ENCODE peak calls at places on chromosomes 5 and 9, in seven cellular contexts. N, D, G, Y, V, K and W are unnamed samples.
A peak's percentile ranks its signal among the peaks of the same experiment; 100 is the strongest.

GRCh38 chr9:126390923-126391322 is 64.3 kb downstream of the MVB12B start:
- DNase-seq in N (no peak), D (no peak), G (no peak), Y (no peak), V (no peak), K (no peak), W (no peak)

GRCh38 chr5:514673-515072 is 9.6 kb downstream of the SLC9A3 start:
- DNase-seq in N (no peak), D (no peak), G (no peak), Y (no peak), V (no peak), K (no peak), W (no peak)

GRCh38 chr9:88583901-88584596 is 49.1 kb downstream of the NXNL2 start:
- DNase-seq in N (no peak), D (peak; percentile 47), G (no peak), Y (peak; percentile 57), V (no peak), K (peak; percentile 90), W (peak; percentile 65)

GRCh38 chr5:173882632-173883031 is 5.5 kb upstream of the CPEB4 start:
- DNase-seq in N (no peak), D (peak; percentile 61), G (no peak), Y (no peak), V (no peak), K (peak; percentile 46), W (no peak)

GRCh38 chr9:133286523-133286922 is 11.5 kb upstream of the ABO start:
- DNase-seq in N (no peak), D (no peak), G (no peak), Y (no peak), V (no peak), K (no peak), W (no peak)

GRCh38 chr9:5326893-5327548 is 12.7 kb downstream of the RLN1 start:
- DNase-seq in N (peak; percentile 18), D (no peak), G (no peak), Y (no peak), V (no peak), K (no peak), W (no peak)

GRCh38 chr5:45279109-45279508 is 417.1 kb downstream of the HCN1 start:
- DNase-seq in N (no peak), D (peak; percentile 83), G (no peak), Y (no peak), V (peak; percentile 9), K (no peak), W (no peak)

GRCh38 chr5:166102947-166103346 is 2188.5 kb upstream of the WWC1 start:
- DNase-seq in N (no peak), D (peak; percentile 4), G (no peak), Y (no peak), V (no peak), K (no peak), W (no peak)

GRCh38 chr5:175692235-175692995 is 34.5 kb downstream of the HRH2 start:
- DNase-seq in N (no peak), D (no peak), G (no peak), Y (no peak), V (peak; percentile 5), K (no peak), W (no peak)

GRCh38 chr9:127159949-127160610 is 37.6 kb upstream of the ANGPTL2 start:
- DNase-seq in N (no peak), D (no peak), G (no peak), Y (no peak), V (no peak), K (no peak), W (no peak)

GRCh38 chr9:123033864-123034598 is 564 bp downstream of the GPR21 start:
- DNase-seq in N (no peak), D (no peak), G (no peak), Y (no peak), V (no peak), K (no peak), W (no peak)

GRCh38 chr9:79023134-79023577 is 548.6 kb upstream of the TLE4 start:
- DNase-seq in N (no peak), D (peak; percentile 97), G (no peak), Y (peak; percentile 91), V (no peak), K (peak; percentile 97), W (peak; percentile 78)

GRCh38 chr9:114096041-114096511 is 3.0 kb downstream of the KIF12 start:
- DNase-seq in N (no peak), D (no peak), G (no peak), Y (no peak), V (no peak), K (no peak), W (no peak)

GRCh38 chr5:10753178-10753577 is 7.9 kb downstream of the DAP start:
- DNase-seq in N (no peak), D (no peak), G (no peak), Y (no peak), V (no peak), K (no peak), W (no peak)

GRCh38 chr9:82036101-82036500 is 47.5 kb downstream of the SPATA31D1 start:
- DNase-seq in N (no peak), D (no peak), G (no peak), Y (no peak), V (no peak), K (no peak), W (no peak)

GRCh38 chr9:79975471-79976316 is 403.9 kb downstream of the TLE4 start:
- DNase-seq in N (no peak), D (no peak), G (no peak), Y (no peak), V (peak; percentile 65), K (no peak), W (no peak)

GRCh38 chr5:107383414-107383813 is 287.3 kb downstream of the EFNA5 start:
- DNase-seq in N (no peak), D (no peak), G (no peak), Y (no peak), V (no peak), K (no peak), W (no peak)

GRCh38 chr5:140109050-140109817 is 4.7 kb upstream of the PURA start:
- DNase-seq in N (no peak), D (peak; percentile 21), G (no peak), Y (peak; percentile 32), V (no peak), K (peak; percentile 70), W (peak; percentile 49)

GRCh38 chr5:131305138-131305650 is 41.3 kb downstream of the CDC42SE2 start:
- DNase-seq in N (no peak), D (no peak), G (no peak), Y (no peak), V (no peak), K (no peak), W (no peak)

GRCh38 chr5:149126898-149127297 is 14.4 kb upstream of the ABLIM3 start:
- DNase-seq in N (no peak), D (no peak), G (no peak), Y (no peak), V (no peak), K (no peak), W (no peak)

GRCh38 chr9:83691492-83691891 is 16.3 kb downstream of the UBQLN1 start:
- DNase-seq in N (no peak), D (no peak), G (no peak), Y (no peak), V (no peak), K (no peak), W (no peak)

GRCh38 chr9:136093331-136093986 is 1.6 kb downstream of the NACC2 start:
- DNase-seq in N (no peak), D (no peak), G (no peak), Y (peak; percentile 79), V (no peak), K (peak; percentile 56), W (peak; percentile 75)

GRCh38 chr9:127793093-127793708 is 7.4 kb downstream of the CDK9 start:
- DNase-seq in N (no peak), D (peak; percentile 38), G (no peak), Y (no peak), V (no peak), K (peak; percentile 61), W (no peak)

GRCh38 chr9:86639899-86640379 is 285.7 kb upstream of the TUT7 start:
- DNase-seq in N (peak; percentile 80), D (no peak), G (no peak), Y (no peak), V (no peak), K (no peak), W (no peak)

GRCh38 chr9:101566904-101567724 is 27.7 kb downstream of the PPP3R2 start:
- DNase-seq in N (no peak), D (peak; percentile 49), G (no peak), Y (peak; percentile 49), V (no peak), K (peak; percentile 66), W (peak; percentile 32)

GRCh38 chr9:137161558-137162483 is 8.0 kb downstream of the LRRC26 start:
- DNase-seq in N (no peak), D (no peak), G (no peak), Y (no peak), V (no peak), K (no peak), W (no peak)

GRCh38 chr5:57441557-57441956 is 41.1 kb downstream of the ACTBL2 start:
- DNase-seq in N (no peak), D (peak; percentile 95), G (no peak), Y (peak; percentile 91), V (no peak), K (peak; percentile 96), W (peak; percentile 86)